ENCODE peak calls at places on chromosome 7, in ten cellular contexts. O is kidney; W is GM18507; N is stimulated activated CD8-positive, alpha-beta memory T cell treated with anti-CD3 and anti-CD28 coated beads, Interleukin-15, amount 100 ng/mL, for 4 hours; J is stimulated activated CD4-positive, alpha-beta T cell treated with anti-CD3 and anti-CD28 coated beads, Interleukin-4, amount 100 ng/mL, for 4 hours; P is Kasumi-1; V is GM12892; Y is GM23338; G is skeletal muscle cell; B is endodermal cell. U is an unnamed sample.

GRCh38 chr7:41942468-41943097 is 239.7 kb upstream of the INHBA start:
- DNase-seq in O (peak), W (no peak), N (no peak), J (no peak), P (no peak), V (no peak), Y (peak), G (no peak), B (peak), U (no peak)

GRCh38 chr7:17304926-17305325 is 6.5 kb downstream of the AHR start:
- DNase-seq in O (no peak), W (no peak), N (no peak), J (no peak), P (no peak), V (no peak), Y (no peak), G (peak), B (no peak), U (no peak)

GRCh38 chr7:69211739-69212138 is 386.5 kb upstream of the AUTS2 start:
- DNase-seq in O (no peak), W (no peak), N (no peak), J (no peak), P (no peak), V (no peak), Y (peak), G (no peak), B (peak), U (no peak)

GRCh38 chr7:5620459-5620881 is 161.0 kb downstream of the RNF216 start:
- DNase-seq in O (peak), W (no peak), N (no peak), J (no peak), P (no peak), V (no peak), Y (no peak), G (peak), B (no peak), U (no peak)

GRCh38 chr7:20385121-20385520 is 54.4 kb downstream of the ITGB8 start:
- DNase-seq in O (no peak), W (no peak), N (no peak), J (no peak), P (no peak), V (no peak), Y (no peak), G (peak), B (no peak), U (no peak)

GRCh38 chr7:151696738-151697514 is 177.2 kb upstream of the RHEB start:
- DNase-seq in O (peak), W (no peak), N (no peak), J (no peak), P (no peak), V (no peak), Y (peak), G (no peak), B (peak), U (no peak)

GRCh38 chr7:43572516-43573049 is 10.3 kb upstream of the STK17A start:
- DNase-seq in O (no peak), W (no peak), N (no peak), J (no peak), P (peak), V (no peak), Y (no peak), G (peak), B (no peak), U (no peak)

GRCh38 chr7:43531700-43532099 is 51.2 kb upstream of the STK17A start:
- DNase-seq in O (no peak), W (no peak), N (no peak), J (no peak), P (no peak), V (no peak), Y (no peak), G (no peak), B (no peak), U (no peak)

GRCh38 chr7:46859963-46860475 is 721.9 kb downstream of the TNS3 start:
- DNase-seq in O (no peak), W (no peak), N (no peak), J (no peak), P (no peak), V (no peak), Y (no peak), G (peak), B (no peak), U (no peak)

GRCh38 chr7:96016735-96017134 is 244.4 kb downstream of the DYNC1I1 start:
- DNase-seq in O (no peak), W (no peak), N (no peak), J (no peak), P (no peak), V (no peak), Y (no peak), G (no peak), B (no peak), U (no peak)

GRCh38 chr7:7122701-7123281 is 59.6 kb upstream of the C1GALT1 start:
- DNase-seq in O (no peak), W (no peak), N (no peak), J (no peak), P (no peak), V (no peak), Y (no peak), G (peak), B (no peak), U (no peak)

GRCh38 chr7:111813306-111813705 is 251.0 kb upstream of the IMMP2L start:
- DNase-seq in O (no peak), W (no peak), N (no peak), J (no peak), P (no peak), V (no peak), Y (no peak), G (no peak), B (no peak), U (no peak)

GRCh38 chr7:504221-505081 is 15.2 kb downstream of the PDGFA start:
- DNase-seq in O (peak), W (no peak), N (no peak), J (no peak), P (no peak), V (no peak), Y (no peak), G (no peak), B (no peak), U (no peak)

GRCh38 chr7:2090526-2091520 is 141.9 kb downstream of the MAD1L1 start:
- DNase-seq in O (no peak), W (no peak), N (no peak), J (no peak), P (no peak), V (no peak), Y (no peak), G (no peak), B (no peak), U (no peak)

GRCh38 chr7:120843121-120843520 is 14.8 kb downstream of the TSPAN12 start:
- DNase-seq in O (no peak), W (no peak), N (no peak), J (no peak), P (no peak), V (no peak), Y (no peak), G (no peak), B (no peak), U (no peak)

GRCh38 chr7:21966271-21966670 is 20.6 kb upstream of the CDCA7L start:
- DNase-seq in O (no peak), W (peak), N (no peak), J (no peak), P (no peak), V (no peak), Y (no peak), G (no peak), B (no peak), U (no peak)

GRCh38 chr7:112001089-112001826 is 204.9 kb downstream of the DOCK4 start:
- DNase-seq in O (no peak), W (no peak), N (no peak), J (no peak), P (no peak), V (no peak), Y (no peak), G (peak), B (no peak), U (no peak)

GRCh38 chr7:121505540-121506182 is 109.6 kb upstream of the FAM3C start:
- DNase-seq in O (no peak), W (no peak), N (no peak), J (no peak), P (no peak), V (no peak), Y (no peak), G (no peak), B (no peak), U (no peak)

GRCh38 chr7:105355701-105356100 is 33.0 kb downstream of the SRPK2 start:
- DNase-seq in O (no peak), W (no peak), N (no peak), J (no peak), P (no peak), V (no peak), Y (no peak), G (no peak), B (no peak), U (no peak)

GRCh38 chr7:13988765-13989137 is 715 bp downstream of the ETV1 start:
- DNase-seq in O (no peak), W (no peak), N (no peak), J (no peak), P (no peak), V (no peak), Y (peak), G (no peak), B (peak), U (no peak)

GRCh38 chr7:73578342-73579124 is at the start of gene TBL2:
- DNase-seq in O (peak), W (peak), N (peak), J (peak), P (peak), V (peak), Y (peak), G (peak), B (peak), U (peak)

GRCh38 chr7:132450188-132450587 is 126.1 kb downstream of the PLXNA4 start:
- DNase-seq in O (no peak), W (no peak), N (no peak), J (no peak), P (no peak), V (no peak), Y (no peak), G (no peak), B (no peak), U (no peak)

GRCh38 chr7:132516042-132516840 is 60.0 kb downstream of the PLXNA4 start:
- DNase-seq in O (no peak), W (no peak), N (no peak), J (no peak), P (no peak), V (no peak), Y (no peak), G (peak), B (no peak), U (no peak)

GRCh38 chr7:87628780-87629569 is 777 bp downstream of the RUNDC3B start:
- DNase-seq in O (peak), W (no peak), N (no peak), J (peak), P (no peak), V (no peak), Y (peak), G (no peak), B (peak), U (no peak)

GRCh38 chr7:31883761-31884164 is 186.4 kb downstream of the PDE1C start:
- DNase-seq in O (peak), W (no peak), N (no peak), J (no peak), P (peak), V (no peak), Y (no peak), G (peak), B (no peak), U (no peak)

GRCh38 chr7:100966542-100967291 is 2.6 kb upstream of the MUC12 start:
- DNase-seq in O (peak), W (no peak), N (no peak), J (no peak), P (no peak), V (no peak), Y (peak), G (no peak), B (no peak), U (no peak)

GRCh38 chr7:111474723-111475418 is 87.4 kb downstream of the IMMP2L start:
- DNase-seq in O (no peak), W (no peak), N (no peak), J (no peak), P (no peak), V (no peak), Y (no peak), G (no peak), B (no peak), U (no peak)

GRCh38 chr7:27992092-27992491 is 188.5 kb downstream of the JAZF1 start:
- DNase-seq in O (no peak), W (no peak), N (no peak), J (no peak), P (no peak), V (no peak), Y (no peak), G (peak), B (no peak), U (no peak)

GRCh38 chr7:120521761-120522737 is 249.1 kb downstream of the KCND2 start:
- DNase-seq in O (no peak), W (no peak), N (no peak), J (no peak), P (no peak), V (no peak), Y (peak), G (no peak), B (peak), U (no peak)

GRCh38 chr7:1810961-1811849 is 141.1 kb downstream of the ELFN1 start:
- DNase-seq in O (peak), W (no peak), N (no peak), J (no peak), P (peak), V (no peak), Y (no peak), G (peak), B (no peak), U (no peak)

GRCh38 chr7:15839415-15840100 is 153.1 kb upstream of the MEOX2 start:
- DNase-seq in O (peak), W (no peak), N (no peak), J (no peak), P (peak), V (no peak), Y (peak), G (no peak), B (peak), U (no peak)

GRCh38 chr7:27170936-27171635 is 3.0 kb downstream of the HOXA10 start:
- DNase-seq in O (peak), W (no peak), N (no peak), J (no peak), P (no peak), V (no peak), Y (peak), G (no peak), B (peak), U (no peak)

U was measured in GM12891.